ENCODE peak calls at places on chromosomes 12 and 14, in five cellular contexts. D is NCI-H1105, S is kidney glomerular epithelial cell, H is dorsolateral prefrontal cortex, P is left kidney. X is an unnamed sample.

GRCh38 chr12:12029653-12030052 is 41.1 kb upstream of the BCL2L14 start:
- DNase-seq in H (no peak), P (no peak), D (no peak), S (no peak), X (no peak)

GRCh38 chr12:49041881-49042484 is 18.6 kb downstream of the KMT2D start:
- DNase-seq in S (no peak), D (no peak), P (no peak), H (no peak), X (no peak)

GRCh38 chr14:93329965-93330608 is 2.7 kb downstream of the BTBD7 start:
- DNase-seq in P (peak; percentile 45), S (peak; percentile 77), D (no peak), H (no peak), X (no peak)

GRCh38 chr12:26473291-26473690 is 277.9 kb downstream of the SSPN start:
- DNase-seq in S (peak; percentile 91), H (no peak), P (peak; percentile 71), D (no peak), X (peak; percentile 15)

GRCh38 chr14:74917646-74918081 is 5.4 kb downstream of the RPS6KL1 start:
- DNase-seq in H (no peak), P (no peak), D (no peak), S (no peak), X (peak; percentile 17)

GRCh38 chr12:26204612-26205289 is 9.4 kb downstream of the SSPN start:
- DNase-seq in S (no peak), P (no peak), D (no peak), H (no peak), X (no peak)

GRCh38 chr14:100529561-100530031 is 57.6 kb downstream of the BEGAIN start:
- DNase-seq in D (no peak), P (no peak), S (no peak), H (peak; percentile 33), X (no peak)

GRCh38 chr12:71662861-71663560 is 637 bp downstream of the ZFC3H1 start:
- DNase-seq in H (peak; percentile 65), S (no peak), P (peak; percentile 85), D (peak; percentile 12), X (peak; percentile 59)

GRCh38 chr14:28765169-28765906 is 1.2 kb upstream of the FOXG1 start:
- DNase-seq in S (no peak), P (peak; percentile 49), D (no peak), H (no peak), X (no peak)

GRCh38 chr14:77039285-77040058 is 11.0 kb upstream of the IRF2BPL start:
- DNase-seq in S (no peak), D (peak; percentile 51), H (no peak), P (peak; percentile 66), X (peak; percentile 55)

GRCh38 chr12:6925543-6926279 is 2.0 kb upstream of the ATN1 start:
- DNase-seq in S (peak; percentile 74), D (peak; percentile 23), H (peak; percentile 73), P (peak; percentile 79), X (peak; percentile 66)

GRCh38 chr14:68320495-68320894 is 472.4 kb downstream of the ZFP36L1 start:
- DNase-seq in P (no peak), D (no peak), S (no peak), H (no peak), X (no peak)

GRCh38 chr12:19959353-19959752 is 409.0 kb upstream of the PDE3A start:
- DNase-seq in D (no peak), P (no peak), H (no peak), S (no peak), X (peak; percentile 45)

GRCh38 chr14:33754264-33754663 is 196.6 kb downstream of the EGLN3 start:
- DNase-seq in D (no peak), H (no peak), S (peak; percentile 51), P (no peak), X (no peak)

GRCh38 chr12:14417717-14418116 is 52.2 kb downstream of the ATF7IP start:
- DNase-seq in D (no peak), P (peak; percentile 91), H (peak; percentile 73), S (peak; percentile 92), X (peak; percentile 96)

GRCh38 chr14:93025055-93025454 is 90.7 kb downstream of the ITPK1 start:
- DNase-seq in S (no peak), D (no peak), H (no peak), P (no peak), X (no peak)

GRCh38 chr12:48979602-48980388 is 1.7 kb downstream of the WNT1 start:
- DNase-seq in P (peak; percentile 24), D (no peak), S (no peak), H (no peak), X (no peak)

GRCh38 chr14:88559852-88560251 is 3.0 kb upstream of the ZC3H14 start:
- DNase-seq in H (no peak), P (peak; percentile 59), S (peak; percentile 11), D (peak; percentile 29), X (peak; percentile 63)